ENCODE peak calls at places on chromosomes 16 and 17, in seven cellular contexts. T is esophagus muscularis mucosa, R is transverse colon, K is tibial nerve, E is SK-N-SH, Q is suprapubic skin, O is A549. B is an unnamed sample. For H3K4me1, the result is how much of the 10 kb centered on the place peaks cover.

GRCh38 chr17:37048806-37049205 is 100.1 kb downstream of the AATF start:
- DNase-seq in O (no peak), Q (no peak), K (no peak), T (no peak), R (no peak), E (no peak), B (no peak)

GRCh38 chr17:77528516-77529327 is 388.0 kb downstream of the SEC14L1 start:
- DNase-seq in Q (no peak), R (no peak), K (no peak), T (no peak), O (no peak), E (peak), B (no peak)

GRCh38 chr16:13139661-13140241 is 238.4 kb downstream of the SHISA9 start:
- DNase-seq in O (no peak), Q (no peak), K (no peak), T (no peak), R (no peak), E (no peak), B (no peak)

GRCh38 chr16:1991135-1991551 is 1.4 kb downstream of the SYNGR3 start:
- DNase-seq in T (no peak), R (peak), O (no peak), K (no peak), E (no peak), Q (no peak), B (peak)

GRCh38 chr17:77996256-77996655 is 37.8 kb downstream of the TNRC6C start:
- DNase-seq in E (no peak), T (no peak), R (no peak), K (no peak), O (no peak), Q (no peak), B (no peak)

GRCh38 chr16:48531011-48531962 is 78.7 kb downstream of the N4BP1 start:
- DNase-seq in O (no peak), R (no peak), K (peak), Q (no peak), E (peak), T (no peak), B (no peak)

GRCh38 chr17:76866774-76867577 is 1.2 kb upstream of the MGAT5B start:
- DNase-seq in O (no peak), R (no peak), E (no peak), K (no peak), T (no peak), Q (no peak), B (no peak)

GRCh38 chr17:21551081-21551881 is 141.0 kb upstream of the KCNJ18 start:
- DNase-seq in R (peak), Q (peak), E (peak), K (peak), O (peak), T (peak), B (peak)

GRCh38 chr16:77571463-77571862 is 136.6 kb upstream of the ADAMTS18 start:
- DNase-seq in Q (no peak), E (no peak), K (no peak), T (no peak), O (no peak), R (no peak), B (no peak)

GRCh38 chr16:87593710-87594258 is 8.5 kb upstream of the JPH3 start:
- DNase-seq in K (no peak), E (no peak), Q (no peak), R (no peak), T (no peak), O (no peak), B (no peak)

GRCh38 chr16:20041924-20042596 is 31.6 kb downstream of the GPR139 start:
- DNase-seq in E (no peak), T (no peak), O (no peak), R (no peak), K (no peak), Q (no peak), B (no peak)

GRCh38 chr17:79420318-79421243 is 190.3 kb downstream of the RBFOX3 start:
- DNase-seq in Q (no peak), O (peak), T (no peak), K (no peak), R (no peak), E (no peak), B (no peak)

GRCh38 chr17:31007695-31008373 is 37.0 kb downstream of the RNF135 start:
- DNase-seq in Q (no peak), K (no peak), O (no peak), R (no peak), E (no peak), T (no peak), B (no peak)

GRCh38 chr16:57112403-57113041 is 20.1 kb downstream of the CPNE2 start:
- DNase-seq in O (no peak), E (no peak), Q (no peak), T (no peak), R (no peak), K (no peak), B (no peak)

GRCh38 chr16:81239722-81240121 is 1.2 kb downstream of the BCO1 start:
- DNase-seq in R (no peak), O (no peak), Q (no peak), E (no peak), K (no peak), T (no peak), B (no peak)

GRCh38 chr16:10728035-10728462 is 15.6 kb upstream of the NUBP1 start:
- DNase-seq in T (peak), R (peak), Q (no peak), E (no peak), K (no peak), O (no peak), B (no peak)

GRCh38 chr16:19969284-19969683 is 84.6 kb upstream of the GPRC5B start:
- DNase-seq in E (no peak), T (no peak), Q (no peak), K (no peak), R (peak), O (no peak), B (no peak)

GRCh38 chr17:1032391-1032790 is 35.5 kb downstream of the TIMM22 start:
- DNase-seq in T (no peak), R (no peak), K (no peak), E (no peak), Q (no peak), O (no peak), B (no peak)

GRCh38 chr16:88907768-88908167 is 41.3 kb upstream of the PABPN1L start:
- DNase-seq in Q (no peak), T (no peak), O (no peak), K (no peak), R (no peak), E (no peak), B (no peak)

GRCh38 chr16:81486555-81487061 is 42.0 kb downstream of the CMIP start:
- DNase-seq in K (peak), T (no peak), Q (peak), R (no peak), O (no peak), E (no peak), B (peak)

GRCh38 chr16:19605701-19606100 is 50.2 kb downstream of the VPS35L start:
- DNase-seq in R (no peak), T (no peak), O (no peak), Q (no peak), K (no peak), E (no peak), B (no peak)

GRCh38 chr16:48279199-48279598 is 31.9 kb upstream of the ABCC11 start:
- DNase-seq in O (no peak), Q (no peak), T (no peak), R (no peak), K (no peak), E (no peak), B (no peak)

GRCh38 chr17:75876938-75877751 is 1.2 kb downstream of the TRIM47 start:
- DNase-seq in E (peak), R (peak), Q (peak), T (peak), K (peak), O (peak), B (peak)

GRCh38 chr17:83106036-83106577 is 26.7 kb downstream of the METRNL start:
- DNase-seq in R (no peak), Q (no peak), K (no peak), O (no peak), E (no peak), T (no peak), B (no peak)

GRCh38 chr16:27414803-27415431 is 12.9 kb downstream of the IL21R start:
- DNase-seq in T (no peak), R (no peak), E (no peak), K (no peak), Q (no peak), O (no peak), B (no peak)

GRCh38 chr17:76265624-76266243 is 586 bp downstream of the UBALD2 start:
- DNase-seq in Q (no peak), R (peak), K (no peak), E (peak), T (no peak), O (no peak), B (peak)

GRCh38 chr16:24131294-24131693 is 124.8 kb upstream of the CACNG3 start:
- DNase-seq in Q (no peak), R (no peak), K (no peak), T (no peak), E (no peak), O (no peak), B (no peak)

GRCh38 chr17:29216856-29217255 is 29.8 kb upstream of the CRYBA1 start:
- DNase-seq in Q (no peak), O (no peak), T (no peak), K (no peak), R (no peak), E (no peak), B (no peak)

GRCh38 chr16:19884021-19884485 is 595 bp downstream of the GPRC5B start:
- DNase-seq in R (peak), E (peak), T (no peak), K (no peak), O (no peak), Q (no peak), B (peak)

GRCh38 chr16:89110641-89111040 is 17.0 kb downstream of the ACSF3 start:
- DNase-seq in O (no peak), K (no peak), Q (no peak), R (no peak), E (no peak), T (no peak), B (no peak)

GRCh38 chr17:1939979-1940809 is 84.9 kb downstream of the RTN4RL1 start:
- DNase-seq in T (no peak), O (no peak), Q (no peak), E (peak), K (no peak), R (peak), B (no peak)

GRCh38 chr17:33534063-33534462 is 241.0 kb upstream of the ASIC2 start:
- DNase-seq in E (no peak), K (no peak), Q (no peak), R (no peak), T (no peak), O (no peak), B (no peak)
- TF ChIP-seq EP300 in E (no peak), K (no peak), Q (no peak), R (no peak), T (no peak), O (no peak), B (no peak)

GRCh38 chr17:39782980-39783379 is 45.2 kb downstream of the GRB7 start:
- DNase-seq in O (no peak), E (no peak), K (no peak), T (no peak), R (no peak), Q (no peak), B (no peak)
- H3K4me1 ChIP-seq in O (under half), E (under half), K (under half), T (under half), R (under half), Q (under half), B (under half)

DNA sequence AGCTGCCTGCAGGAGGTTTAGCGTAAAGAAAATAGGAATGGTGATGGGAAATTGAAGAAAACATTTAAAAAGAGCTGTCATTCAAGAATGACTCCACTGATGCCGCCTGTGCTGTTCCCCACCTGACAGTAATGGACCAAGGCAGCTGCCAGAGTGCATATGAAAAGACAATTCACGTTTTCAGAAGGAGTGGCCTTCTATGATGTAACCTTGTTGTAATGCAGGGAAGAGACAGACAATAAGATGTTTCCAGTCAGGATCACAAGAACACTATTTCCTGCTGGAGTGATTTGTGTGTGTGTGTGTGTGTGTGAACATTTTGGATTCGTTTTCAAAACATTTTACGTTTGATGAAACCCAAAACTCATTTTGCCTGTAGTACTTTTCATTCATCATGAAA is 203.7 kb downstream of the LGALS9B start:
- DNase-seq in R (no peak), T (no peak), Q (no peak), K (no peak), O (no peak), E (no peak), B (no peak)
- TF ChIP-seq EP300 in R (no peak), T (no peak), Q (no peak), K (no peak), O (no peak), E (no peak), B (no peak)

GRCh38 chr17:40541060-40541872 is 24.0 kb downstream of the CCR7 start:
- DNase-seq in O (no peak), R (no peak), K (no peak), Q (no peak), E (no peak), T (no peak), B (no peak)
- H3K4me1 ChIP-seq in O (half or more), R (under half), K (half or more), Q (half or more), E (under half), T (half or more), B (under half)

GRCh38 chr17:5883775-5884665 is 186.2 kb upstream of the WSCD1 start:
- DNase-seq in O (no peak), R (no peak), K (no peak), Q (peak), E (no peak), T (no peak), B (no peak)
- TF ChIP-seq EP300 in O (no peak), R (no peak), K (no peak), Q (no peak), E (no peak), T (no peak), B (no peak)

GRCh38 chr17:73293031-73293430 is 18.8 kb downstream of the CDC42EP4 start:
- DNase-seq in Q (no peak), T (no peak), K (no peak), R (no peak), O (no peak), E (no peak), B (peak)
- H3K4me1 ChIP-seq in Q (half or more), T (half or more), K (half or more), R (half or more), O (half or more), E (under half), B (half or more)

B was measured in stomach.